ENCODE peak calls at places on chromosomes 12 and 14, in eight cellular contexts. M is small intestine; Z is body of pancreas; Q is AG04450; R is A673; U is CD4-positive, CD25-positive, alpha-beta regulatory T cell; Y is Caco-2; X is psoas muscle. C is an unnamed sample.
A peak's percentile ranks its signal among the peaks of the same experiment; 100 is the strongest.

GRCh38 chr14:72409047-72409446 is 476.8 kb downstream of the RGS6 start:
- DNase-seq in M (no peak), Z (no peak), Q (no peak), R (no peak), U (no peak), Y (no peak), X (no peak), C (no peak)

GRCh38 chr14:68668531-68668930 is 124.3 kb downstream of the ZFP36L1 start:
- DNase-seq in M (no peak), Z (peak; percentile 5), Q (no peak), R (no peak), U (no peak), Y (no peak), X (no peak), C (no peak)

GRCh38 chr12:93060666-93061413 is 131.7 kb upstream of the EEA1 start:
- DNase-seq in M (no peak), Z (no peak), Q (peak; percentile 34), R (peak; percentile 76), U (no peak), Y (no peak), X (no peak), C (no peak)

GRCh38 chr14:68977137-68977740 is 1.9 kb downstream of the ACTN1 start:
- DNase-seq in M (no peak), Z (no peak), Q (no peak), R (peak; percentile 12), U (no peak), Y (no peak), X (no peak), C (no peak)

GRCh38 chr14:90576581-90576980 is 179.8 kb downstream of the CALM1 start:
- DNase-seq in M (no peak), Z (no peak), Q (peak; percentile 11), R (no peak), U (no peak), Y (no peak), X (no peak), C (no peak)

GRCh38 chr12:98998697-98999299 is 353.7 kb downstream of the APAF1 start:
- DNase-seq in M (peak; percentile 28), Z (no peak), Q (no peak), R (peak; percentile 71), U (peak; percentile 11), Y (no peak), X (no peak), C (no peak)

GRCh38 chr14:34170891-34171290 is 220.0 kb upstream of the EGLN3 start:
- DNase-seq in M (no peak), Z (no peak), Q (no peak), R (no peak), U (no peak), Y (no peak), X (no peak), C (no peak)

GRCh38 chr12:6049992-6050391 is 74.5 kb downstream of the VWF start:
- DNase-seq in M (no peak), Z (no peak), Q (no peak), R (no peak), U (no peak), Y (no peak), X (no peak), C (no peak)

GRCh38 chr12:30794591-30795409 is 40.0 kb upstream of the CAPRIN2 start:
- DNase-seq in M (no peak), Z (no peak), Q (no peak), R (peak; percentile 96), U (no peak), Y (no peak), X (no peak), C (no peak)

GRCh38 chr12:6646276-6647082 is 753 bp downstream of the ACRBP start:
- DNase-seq in M (peak; percentile 81), Z (no peak), Q (no peak), R (no peak), U (no peak), Y (no peak), X (no peak), C (no peak)

GRCh38 chr12:50017047-50017446 is 8.2 kb downstream of the RACGAP1 start:
- DNase-seq in M (peak; percentile 17), Z (peak; percentile 38), Q (peak; percentile 67), R (peak; percentile 65), U (no peak), Y (no peak), X (no peak), C (no peak)

GRCh38 chr14:33839193-33840076 is 111.4 kb downstream of the EGLN3 start:
- DNase-seq in M (peak; percentile 50), Z (peak; percentile 50), Q (no peak), R (peak; percentile 73), U (no peak), Y (peak; percentile 54), X (peak; percentile 35), C (peak; percentile 18)

GRCh38 chr12:7068240-7068993 is 7.9 kb downstream of the C1S start:
- DNase-seq in M (no peak), Z (no peak), Q (no peak), R (no peak), U (no peak), Y (no peak), X (peak; percentile 69), C (no peak)

GRCh38 chr12:107394693-107395092 is 290.9 kb upstream of the PWP1 start:
- DNase-seq in M (no peak), Z (no peak), Q (no peak), R (no peak), U (no peak), Y (no peak), X (no peak), C (no peak)

GRCh38 chr12:46491548-46491947 is 119.0 kb upstream of the SLC38A2 start:
- DNase-seq in M (no peak), Z (no peak), Q (no peak), R (no peak), U (no peak), Y (no peak), X (no peak), C (no peak)

GRCh38 chr12:108106599-108106998 is 22.5 kb upstream of the WSCD2 start:
- DNase-seq in M (no peak), Z (no peak), Q (no peak), R (no peak), U (no peak), Y (no peak), X (no peak), C (no peak)

GRCh38 chr12:122166422-122167327 is 7.3 kb downstream of the IL31 start:
- DNase-seq in M (no peak), Z (no peak), Q (no peak), R (no peak), U (no peak), Y (no peak), X (no peak), C (no peak)

GRCh38 chr12:94811611-94812010 is 161.3 kb upstream of the TMCC3 start:
- DNase-seq in M (no peak), Z (no peak), Q (no peak), R (no peak), U (no peak), Y (no peak), X (no peak), C (no peak)

GRCh38 chr12:103785243-103786031 is 55.6 kb downstream of the NT5DC3 start:
- DNase-seq in M (no peak), Z (no peak), Q (no peak), R (no peak), U (no peak), Y (no peak), X (no peak), C (no peak)

GRCh38 chr14:60589442-60589841 is 59.8 kb downstream of the SIX1 start:
- DNase-seq in M (no peak), Z (no peak), Q (no peak), R (no peak), U (no peak), Y (no peak), X (no peak), C (no peak)
- H3K9me3 ChIP-seq in M (no peaks in the 10 kb centered on the region), Z (no peaks in the 10 kb centered on the region), Q (no peaks in the 10 kb centered on the region), R (no peaks in the 10 kb centered on the region), U (no peaks in the 10 kb centered on the region), Y (no peaks in the 10 kb centered on the region), X (no peaks in the 10 kb centered on the region), C (no peaks in the 10 kb centered on the region)

GRCh38 chr12:133201888-133202287 is 20.6 kb downstream of the ZNF268 start:
- DNase-seq in M (no peak), Z (no peak), Q (no peak), R (no peak), U (no peak), Y (no peak), X (no peak), C (no peak)

GRCh38 chr12:133206390-133206789 is 25.1 kb downstream of the ZNF268 start:
- DNase-seq in M (no peak), Z (no peak), Q (no peak), R (no peak), U (no peak), Y (no peak), X (no peak), C (no peak)

GRCh38 chr12:133204264-133204603 is 22.9 kb downstream of the ZNF268 start:
- DNase-seq in M (no peak), Z (no peak), Q (no peak), R (no peak), U (no peak), Y (no peak), X (no peak), C (no peak)

GRCh38 chr12:133203344-133204263 is 22.3 kb downstream of the ZNF268 start:
- DNase-seq in M (no peak), Z (no peak), Q (no peak), R (no peak), U (no peak), Y (no peak), X (no peak), C (no peak)

GRCh38 chr12:133202493-133203343 is 21.4 kb downstream of the ZNF268 start:
- DNase-seq in M (no peak), Z (no peak), Q (no peak), R (no peak), U (no peak), Y (no peak), X (no peak), C (no peak)
- H3K9me3 ChIP-seq in M (peaks cover 8% of the 10 kb centered on the region), Z (peaks cover 69% of the 10 kb centered on the region), Q (peaks cover 23% of the 10 kb centered on the region), R (peaks cover 74% of the 10 kb centered on the region), U (peaks cover 78% of the 10 kb centered on the region), Y (peaks cover 57% of the 10 kb centered on the region), X (peaks cover 77% of the 10 kb centered on the region), C (peaks cover 66% of the 10 kb centered on the region)

DNA sequence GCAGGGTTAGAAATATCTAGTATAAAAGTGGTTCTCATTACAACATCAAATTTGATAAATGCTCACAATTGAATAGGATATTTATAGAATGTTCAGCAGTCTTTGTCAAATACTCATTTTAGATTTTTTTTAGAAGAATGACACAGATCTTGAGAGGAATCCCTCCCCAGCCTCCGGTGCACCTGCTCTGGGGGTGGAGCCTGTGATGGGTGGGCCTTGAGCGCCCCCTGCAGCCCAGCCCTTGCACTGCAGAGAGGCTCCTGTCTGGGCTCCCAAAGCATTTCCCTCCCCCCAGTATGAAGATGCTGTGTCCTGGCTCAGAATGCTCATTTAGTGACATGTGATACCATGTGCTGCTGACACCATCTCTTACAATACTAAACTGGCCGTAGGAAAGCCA is 792.3 kb downstream of the TMEM121 start:
- DNase-seq in M (no peak), Z (no peak), Q (no peak), R (peak; percentile 15), U (peak; percentile 34), Y (no peak), X (no peak), C (no peak)
- H3K9me3 ChIP-seq in M (no peaks in the 10 kb centered on the region), Z (no peaks in the 10 kb centered on the region), Q (peaks cover 49% of the 10 kb centered on the region), R (no peaks in the 10 kb centered on the region), U (no peaks in the 10 kb centered on the region), Y (peaks cover 21% of the 10 kb centered on the region), X (no peaks in the 10 kb centered on the region), C (no peaks in the 10 kb centered on the region)

DNA sequence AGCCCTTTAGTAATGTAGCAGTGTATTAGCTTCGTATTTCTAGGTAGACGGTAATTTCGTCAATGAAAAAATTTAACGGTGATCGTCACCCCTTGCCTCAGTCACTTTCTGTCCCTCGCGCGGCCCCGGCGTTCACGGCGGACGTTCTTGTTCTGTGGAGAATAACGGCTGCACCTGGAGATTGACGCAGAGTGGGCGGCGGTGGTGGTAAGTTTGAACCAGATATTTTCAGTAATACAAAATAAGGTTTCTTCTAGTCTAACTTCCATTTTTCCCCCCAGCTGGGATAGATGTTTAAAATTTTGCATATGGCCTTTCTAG is 341 bp downstream of the ZNF10 start:
- DNase-seq in M (no peak), Z (no peak), Q (no peak), R (no peak), U (no peak), Y (peak; percentile 41), X (peak; percentile 22), C (no peak)
- H3K9me3 ChIP-seq in M (peaks cover 2% of the 10 kb centered on the region), Z (peaks cover 38% of the 10 kb centered on the region), Q (peaks cover 37% of the 10 kb centered on the region), R (peaks cover 62% of the 10 kb centered on the region), U (peaks cover 45% of the 10 kb centered on the region), Y (peaks cover 16% of the 10 kb centered on the region), X (peaks cover 74% of the 10 kb centered on the region), C (peaks cover 22% of the 10 kb centered on the region)

C was measured in T-helper 17 cell.